ENCODE peak calls at places on chromosomes 1 and 21, in four cellular contexts. One of them, this sample, is unnamed.

GRCh38 chr1:219993554-219994433 is 52.5 kb downstream of the EPRS1 start:
- DNase-seq in H1: no peak
- DNase-seq in SK-N-SH: no peak
- DNase-seq in GM12878: no peak
- DNase-seq in this sample: peak; percentile 8

GRCh38 chr1:224621813-224622682 is 5.9 kb downstream of the CNIH3 start:
- DNase-seq in GM12878: no peak
- DNase-seq in SK-N-SH: no peak
- DNase-seq in H1: no peak
- DNase-seq in this sample: no peak

GRCh38 chr21:21715286-21715969 is 717.2 kb downstream of the NCAM2 start:
- DNase-seq in H1: no peak
- DNase-seq in GM12878: no peak
- DNase-seq in SK-N-SH: no peak
- DNase-seq in this sample: no peak

GRCh38 chr1:176897350-176898236 is 266.9 kb downstream of the ASTN1 start:
- DNase-seq in GM12878: no peak
- DNase-seq in SK-N-SH: peak; percentile 79
- DNase-seq in H1: peak; percentile 70
- DNase-seq in this sample: peak; percentile 56

GRCh38 chr1:20138961-20139550 is at the start of gene PLA2G2F:
- DNase-seq in H1: no peak
- DNase-seq in SK-N-SH: no peak
- DNase-seq in GM12878: no peak
- DNase-seq in this sample: no peak

GRCh38 chr1:3836421-3836820 is 20.6 kb downstream of the CEP104 start:
- DNase-seq in H1: no peak
- DNase-seq in SK-N-SH: no peak
- DNase-seq in GM12878: no peak
- DNase-seq in this sample: no peak

GRCh38 chr1:198443374-198444233 is 96.9 kb downstream of the ATP6V1G3 start:
- DNase-seq in H1: no peak
- DNase-seq in SK-N-SH: no peak
- DNase-seq in GM12878: no peak
- DNase-seq in this sample: peak; percentile 48

GRCh38 chr1:22143065-22143514 is at the start of gene WNT4:
- DNase-seq in SK-N-SH: peak; percentile 92
- DNase-seq in GM12878: no peak
- DNase-seq in H1: no peak
- DNase-seq in this sample: no peak

GRCh38 chr1:151001592-151001991 is 5.1 kb downstream of the MINDY1 start:
- DNase-seq in SK-N-SH: no peak
- DNase-seq in GM12878: no peak
- DNase-seq in H1: no peak
- DNase-seq in this sample: no peak

GRCh38 chr1:22963044-22963677 is 9.5 kb downstream of the LACTBL1 start:
- DNase-seq in H1: no peak
- DNase-seq in SK-N-SH: no peak
- DNase-seq in GM12878: no peak
- DNase-seq in this sample: peak; percentile 71

GRCh38 chr1:178932552-178932906 is 61.7 kb upstream of the ANGPTL1 start:
- DNase-seq in SK-N-SH: no peak
- DNase-seq in H1: no peak
- DNase-seq in GM12878: no peak
- DNase-seq in this sample: no peak

GRCh38 chr1:43001434-43001833 is 42.8 kb upstream of the SLC2A1 start:
- DNase-seq in SK-N-SH: no peak
- DNase-seq in GM12878: no peak
- DNase-seq in H1: no peak
- DNase-seq in this sample: no peak

GRCh38 chr1:198499588-198499987 is 40.9 kb downstream of the ATP6V1G3 start:
- DNase-seq in SK-N-SH: no peak
- DNase-seq in H1: no peak
- DNase-seq in GM12878: no peak
- DNase-seq in this sample: no peak

GRCh38 chr1:173405758-173406344 is 71.3 kb upstream of the PRDX6 start:
- DNase-seq in GM12878: no peak
- DNase-seq in H1: no peak
- DNase-seq in SK-N-SH: no peak
- DNase-seq in this sample: no peak

GRCh38 chr1:163296504-163296903 is 25.2 kb upstream of the NUF2 start:
- DNase-seq in H1: no peak
- DNase-seq in SK-N-SH: no peak
- DNase-seq in GM12878: no peak
- DNase-seq in this sample: no peak

GRCh38 chr1:201048521-201048920 is 25.0 kb upstream of the KIF21B start:
- DNase-seq in GM12878: no peak
- DNase-seq in SK-N-SH: no peak
- DNase-seq in H1: no peak
- DNase-seq in this sample: no peak

GRCh38 chr1:116686175-116686574 is 18.6 kb upstream of the IGSF3 start:
- DNase-seq in H1: no peak
- DNase-seq in GM12878: no peak
- DNase-seq in SK-N-SH: no peak
- DNase-seq in this sample: no peak

GRCh38 chr1:116681343-116681899 is 13.9 kb upstream of the IGSF3 start:
- DNase-seq in SK-N-SH: no peak
- DNase-seq in H1: no peak
- DNase-seq in GM12878: no peak
- DNase-seq in this sample: no peak

GRCh38 chr1:116682641-116683221 is 15.2 kb upstream of the IGSF3 start:
- DNase-seq in SK-N-SH: no peak
- DNase-seq in GM12878: no peak
- DNase-seq in H1: no peak
- DNase-seq in this sample: no peak

GRCh38 chr1:116690809-116691323 is 23.3 kb upstream of the IGSF3 start:
- DNase-seq in SK-N-SH: peak; percentile 42
- DNase-seq in GM12878: no peak
- DNase-seq in H1: no peak
- DNase-seq in this sample: no peak

DNA sequence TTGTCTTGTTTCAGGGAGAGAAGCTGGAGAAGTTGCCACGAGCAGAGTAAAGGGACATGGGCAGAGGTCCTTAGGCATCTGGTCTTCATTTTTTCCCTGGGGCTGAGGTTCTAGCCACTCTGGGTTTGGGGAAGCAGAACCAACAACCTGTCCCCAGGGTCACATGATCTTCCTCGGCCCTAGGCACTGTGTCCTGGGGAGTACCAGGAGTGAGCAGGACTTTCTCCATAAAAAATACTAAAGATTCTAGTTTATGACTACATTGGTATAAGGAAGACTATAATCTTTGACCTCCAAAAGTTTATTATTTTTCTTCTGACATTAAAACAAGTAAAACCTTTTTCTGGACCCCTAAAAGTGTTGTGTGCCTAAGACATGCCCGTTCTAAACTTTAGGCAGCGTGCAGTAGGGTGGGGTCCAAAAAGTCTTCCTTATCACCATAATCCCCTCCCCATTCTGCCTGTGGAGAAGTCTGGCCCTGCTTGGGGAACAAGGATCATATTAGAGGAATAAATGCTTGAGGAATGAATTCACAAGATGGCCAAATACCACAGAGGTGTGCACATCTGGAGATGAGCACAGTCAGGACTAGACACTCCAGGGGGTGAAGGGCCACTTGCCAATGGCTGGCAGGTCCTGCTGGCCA is 19.3 kb upstream of the IGSF3 start:
- DNase-seq in GM12878: no peak
- DNase-seq in SK-N-SH: no peak
- DNase-seq in H1: no peak
- DNase-seq in this sample: no peak
- TF ChIP-seq TCF12 in GM12878: no peak
- TF ChIP-seq TCF12 in SK-N-SH: no peak
- TF ChIP-seq TCF12 in H1: no peak
- TF ChIP-seq TCF12 in this sample: no peak

GRCh38 chr1:154276797-154277196 is 4.4 kb downstream of the HAX1 start:
- DNase-seq in H1: no peak
- DNase-seq in GM12878: no peak
- DNase-seq in SK-N-SH: peak; percentile 28
- DNase-seq in this sample: no peak
- TF ChIP-seq MAX in H1: no peak
- TF ChIP-seq MAX in GM12878: no peak
- TF ChIP-seq MAX in SK-N-SH: no peak
- TF ChIP-seq MAX in this sample: no peak

GRCh38 chr1:116940809-116941640 is 31.3 kb downstream of the PTGFRN start:
- DNase-seq in H1: no peak
- DNase-seq in SK-N-SH: peak; percentile 42
- DNase-seq in GM12878: no peak
- DNase-seq in this sample: no peak
- TF ChIP-seq TCF12 in H1: no peak
- TF ChIP-seq TCF12 in SK-N-SH: no peak
- TF ChIP-seq TCF12 in GM12878: no peak
- TF ChIP-seq TCF12 in this sample: no peak

GRCh38 chr1:194447635-194448034 is 1261.2 kb upstream of the B3GALT2 start:
- DNase-seq in SK-N-SH: no peak
- DNase-seq in H1: no peak
- DNase-seq in GM12878: no peak
- DNase-seq in this sample: no peak
- TF ChIP-seq MAX in SK-N-SH: no peak
- TF ChIP-seq MAX in H1: no peak
- TF ChIP-seq MAX in GM12878: no peak
- TF ChIP-seq MAX in this sample: no peak